ENCODE peak calls at places on chromosomes 4 and X, in six cellular contexts. H, R, X, Y, U and N are unnamed samples.

GRCh38 chr4:183430987-183431347 is 13.5 kb upstream of the CDKN2AIP start:
- DNase-seq in R (no peak), X (no peak), U (no peak), H (no peak), Y (no peak), N (no peak)

GRCh38 chr4:162061214-162061613 is 102.6 kb downstream of the FSTL5 start:
- DNase-seq in U (no peak), X (no peak), Y (no peak), R (no peak), H (no peak), N (no peak)

GRCh38 chrX:134718329-134719317 is 60.4 kb upstream of the PLAC1 start:
- DNase-seq in X (peak), R (peak), U (peak), Y (peak), H (peak), N (peak)

GRCh38 chrX:34058005-34058404 is 74.1 kb downstream of the FAM47A start:
- DNase-seq in X (no peak), U (no peak), H (no peak), R (no peak), Y (no peak), N (no peak)

GRCh38 chr4:40269133-40269532 is 66.0 kb upstream of the CHRNA9 start:
- DNase-seq in U (no peak), X (no peak), Y (no peak), H (no peak), R (no peak), N (no peak)

GRCh38 chrX:66914082-66914481 is 275.2 kb upstream of the EDA2R start:
- DNase-seq in U (no peak), R (peak), Y (peak), X (no peak), H (peak), N (peak)

GRCh38 chr4:41622816-41623215 is 84.9 kb downstream of the LIMCH1 start:
- DNase-seq in Y (no peak), U (no peak), H (no peak), X (no peak), R (no peak), N (no peak)

GRCh38 chr4:164350086-164350485 is 403.8 kb upstream of the SMIM31 start:
- DNase-seq in H (no peak), Y (peak), X (no peak), U (no peak), R (no peak), N (no peak)

GRCh38 chr4:147927377-147928137 is 195.7 kb downstream of the ARHGAP10 start:
- DNase-seq in H (peak), U (no peak), R (no peak), X (peak), Y (no peak), N (peak)

DNA sequence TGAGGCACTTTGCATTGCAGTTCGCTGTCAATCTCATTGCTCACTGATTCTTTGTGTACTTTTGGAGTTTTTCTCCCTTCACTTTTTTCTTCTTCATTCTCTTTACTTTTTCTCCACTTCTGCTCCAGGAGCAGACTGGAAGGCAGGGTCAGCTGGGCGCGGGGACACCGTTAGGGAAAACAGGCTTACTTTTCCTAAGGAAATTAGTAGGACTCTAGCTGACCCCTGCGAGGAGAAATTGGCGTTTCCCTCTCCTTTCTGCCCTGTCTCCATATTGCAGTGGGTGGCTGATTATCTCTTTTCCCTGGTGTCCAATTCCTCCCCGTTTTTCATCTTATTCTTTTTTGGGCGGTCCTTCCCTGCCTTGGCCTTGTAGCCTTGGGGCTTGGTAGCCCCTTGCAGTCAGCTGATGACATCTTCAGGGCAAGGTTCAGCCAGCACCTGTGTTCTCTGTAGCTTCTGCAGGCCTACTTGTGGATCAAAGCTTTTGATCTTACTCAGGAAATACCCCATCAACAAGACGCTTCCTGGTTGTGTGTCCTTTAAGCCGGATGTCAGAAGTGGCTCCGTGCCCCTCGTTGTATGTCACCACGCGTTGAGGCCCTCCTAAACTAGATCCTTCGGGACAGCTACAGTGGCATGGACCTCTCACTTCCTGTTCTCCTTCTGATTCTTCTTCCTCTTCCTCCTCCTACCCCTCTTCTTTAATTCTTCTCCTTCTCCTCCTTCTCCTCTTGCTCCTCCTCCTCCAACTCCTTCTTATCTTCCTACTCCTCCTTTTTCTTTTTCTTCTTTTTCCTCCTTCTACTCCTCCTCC is 36.1 kb downstream of the NBDY start:
- DNase-seq in X (no peak), H (no peak), U (no peak), R (no peak), Y (no peak), N (no peak)
- H3K4me3 ChIP-seq in X (no peak), H (no peak), U (no peak), R (no peak), Y (no peak), N (no peak)

GRCh38 chrX:131392666-131393065 is 103.6 kb upstream of the IGSF1 start:
- DNase-seq in U (no peak), H (no peak), Y (no peak), X (no peak), R (no peak), N (no peak)
- TF ChIP-seq CTCF in U (no peak), H (no peak), Y (no peak), X (no peak), R (no peak), N (no peak)

GRCh38 chr4:110634320-110635154 is 11.7 kb upstream of the PITX2 start:
- DNase-seq in U (no peak), Y (no peak), R (no peak), H (no peak), X (no peak), N (no peak)
- H3K4me3 ChIP-seq in U (no peak), Y (no peak), R (no peak), H (peak), X (no peak), N (no peak)

GRCh38 chr4:8021796-8022195 is 82.1 kb upstream of the AFAP1 start:
- DNase-seq in X (no peak), Y (no peak), R (no peak), U (no peak), H (no peak), N (no peak)
- TF ChIP-seq CTCF in X (peak), Y (no peak), R (no peak), U (no peak), H (no peak), N (peak)

DNA sequence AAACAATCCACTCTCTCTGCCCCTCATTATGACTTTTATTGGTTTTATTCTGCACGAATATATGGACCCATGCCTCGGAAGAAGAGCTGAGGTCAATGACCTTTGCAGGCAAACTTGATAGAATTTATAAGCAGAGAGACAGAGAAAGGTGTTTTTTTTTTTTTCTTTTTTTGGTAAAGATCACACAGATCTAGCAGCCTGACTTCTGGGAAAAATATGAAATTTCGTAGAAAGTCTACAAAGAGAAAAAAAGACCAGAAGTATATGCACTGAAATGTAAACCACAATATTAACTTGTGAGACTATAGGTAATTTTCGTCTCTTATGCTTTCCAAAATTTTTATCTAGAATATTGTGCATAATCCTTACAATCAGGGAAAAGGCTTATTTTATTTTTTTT is 61.6 kb downstream of the LEF1 start:
- DNase-seq in X (no peak), U (no peak), R (no peak), H (no peak), Y (no peak), N (no peak)
- H3K4me3 ChIP-seq in X (no peak), U (no peak), R (no peak), H (no peak), Y (no peak), N (no peak)